ENCODE peak calls at places on chromosomes 1 and 21, in four cellular contexts. One of them, this sample, is unnamed.

GRCh38 chr1:23407036-23407630 is 17.4 kb downstream of the TCEA3 start:
- DNase-seq in HuH-7: no peak
- DNase-seq in activated naive CD4-positive, alpha-beta T cell treated with anti-CD3 and anti-CD28 coated beads for 36 hours: no peak
- DNase-seq in lung microvascular endothelial cell: no peak
- DNase-seq in this sample: no peak

GRCh38 chr21:43608664-43609063 is 50.6 kb downstream of the HSF2BP start:
- DNase-seq in HuH-7: no peak
- DNase-seq in activated naive CD4-positive, alpha-beta T cell treated with anti-CD3 and anti-CD28 coated beads for 36 hours: no peak
- DNase-seq in lung microvascular endothelial cell: no peak
- DNase-seq in this sample: no peak

GRCh38 chr1:229579101-229579651 is 20.7 kb upstream of the ABCB10 start:
- DNase-seq in HuH-7: no peak
- DNase-seq in activated naive CD4-positive, alpha-beta T cell treated with anti-CD3 and anti-CD28 coated beads for 36 hours: no peak
- DNase-seq in lung microvascular endothelial cell: peak; percentile 95
- DNase-seq in this sample: peak; percentile 10

GRCh38 chr1:154880651-154881050 is 10.6 kb upstream of the KCNN3 start:
- DNase-seq in HuH-7: no peak
- DNase-seq in activated naive CD4-positive, alpha-beta T cell treated with anti-CD3 and anti-CD28 coated beads for 36 hours: no peak
- DNase-seq in lung microvascular endothelial cell: no peak
- DNase-seq in this sample: no peak

GRCh38 chr1:176692431-176692830 is 229.5 kb downstream of the PAPPA2 start:
- DNase-seq in HuH-7: no peak
- DNase-seq in activated naive CD4-positive, alpha-beta T cell treated with anti-CD3 and anti-CD28 coated beads for 36 hours: no peak
- DNase-seq in lung microvascular endothelial cell: no peak
- DNase-seq in this sample: no peak

GRCh38 chr1:106700151-106700550 is 356.3 kb upstream of the PRMT6 start:
- DNase-seq in HuH-7: no peak
- DNase-seq in activated naive CD4-positive, alpha-beta T cell treated with anti-CD3 and anti-CD28 coated beads for 36 hours: no peak
- DNase-seq in lung microvascular endothelial cell: no peak
- DNase-seq in this sample: no peak

GRCh38 chr1:104671684-104672353 is 922.1 kb downstream of the AMY1C start:
- DNase-seq in HuH-7: peak; percentile 1
- DNase-seq in activated naive CD4-positive, alpha-beta T cell treated with anti-CD3 and anti-CD28 coated beads for 36 hours: no peak
- DNase-seq in lung microvascular endothelial cell: no peak
- DNase-seq in this sample: no peak

GRCh38 chr1:105172803-105173202 is 1423.1 kb downstream of the AMY1C start:
- DNase-seq in HuH-7: no peak
- DNase-seq in activated naive CD4-positive, alpha-beta T cell treated with anti-CD3 and anti-CD28 coated beads for 36 hours: no peak
- DNase-seq in lung microvascular endothelial cell: no peak
- DNase-seq in this sample: peak; percentile 89

GRCh38 chr1:37930246-37931142 is 16.4 kb downstream of the INPP5B start:
- DNase-seq in HuH-7: no peak
- DNase-seq in activated naive CD4-positive, alpha-beta T cell treated with anti-CD3 and anti-CD28 coated beads for 36 hours: peak; percentile 65
- DNase-seq in lung microvascular endothelial cell: no peak
- DNase-seq in this sample: no peak

GRCh38 chr1:166083887-166084286 is 82.9 kb downstream of the FAM78B start:
- DNase-seq in HuH-7: no peak
- DNase-seq in activated naive CD4-positive, alpha-beta T cell treated with anti-CD3 and anti-CD28 coated beads for 36 hours: peak; percentile 19
- DNase-seq in lung microvascular endothelial cell: no peak
- DNase-seq in this sample: no peak

GRCh38 chr1:79920970-79921669 is 914.6 kb upstream of the ADGRL4 start:
- DNase-seq in HuH-7: no peak
- DNase-seq in activated naive CD4-positive, alpha-beta T cell treated with anti-CD3 and anti-CD28 coated beads for 36 hours: no peak
- DNase-seq in lung microvascular endothelial cell: no peak
- DNase-seq in this sample: no peak

GRCh38 chr1:24468605-24469004 is 34.0 kb upstream of the RCAN3 start:
- DNase-seq in HuH-7: no peak
- DNase-seq in activated naive CD4-positive, alpha-beta T cell treated with anti-CD3 and anti-CD28 coated beads for 36 hours: no peak
- DNase-seq in lung microvascular endothelial cell: peak; percentile 8
- DNase-seq in this sample: peak; percentile 37

GRCh38 chr1:232459087-232459486 is 170.8 kb downstream of the SIPA1L2 start:
- DNase-seq in HuH-7: no peak
- DNase-seq in activated naive CD4-positive, alpha-beta T cell treated with anti-CD3 and anti-CD28 coated beads for 36 hours: no peak
- DNase-seq in lung microvascular endothelial cell: no peak
- DNase-seq in this sample: no peak

GRCh38 chr1:163178628-163179027 is 24.1 kb downstream of the RGS5 start:
- DNase-seq in HuH-7: no peak
- DNase-seq in activated naive CD4-positive, alpha-beta T cell treated with anti-CD3 and anti-CD28 coated beads for 36 hours: no peak
- DNase-seq in lung microvascular endothelial cell: peak; percentile 35
- DNase-seq in this sample: no peak

GRCh38 chr1:112618114-112618720 is 724 bp downstream of the ST7L start:
- DNase-seq in HuH-7: no peak
- DNase-seq in activated naive CD4-positive, alpha-beta T cell treated with anti-CD3 and anti-CD28 coated beads for 36 hours: peak; percentile 42
- DNase-seq in lung microvascular endothelial cell: peak; percentile 33
- DNase-seq in this sample: no peak

GRCh38 chr1:200938955-200939354 is 44.3 kb downstream of the INAVA start:
- DNase-seq in HuH-7: no peak
- DNase-seq in activated naive CD4-positive, alpha-beta T cell treated with anti-CD3 and anti-CD28 coated beads for 36 hours: peak; percentile 23
- DNase-seq in lung microvascular endothelial cell: no peak
- DNase-seq in this sample: no peak

GRCh38 chr1:16266411-16267118 is 29.6 kb upstream of the CPLANE2 start:
- DNase-seq in HuH-7: no peak
- DNase-seq in activated naive CD4-positive, alpha-beta T cell treated with anti-CD3 and anti-CD28 coated beads for 36 hours: no peak
- DNase-seq in lung microvascular endothelial cell: peak; percentile 83
- DNase-seq in this sample: no peak

GRCh38 chr1:25837253-25837875 is 17.6 kb downstream of the MTFR1L start:
- DNase-seq in HuH-7: no peak
- DNase-seq in activated naive CD4-positive, alpha-beta T cell treated with anti-CD3 and anti-CD28 coated beads for 36 hours: no peak
- DNase-seq in lung microvascular endothelial cell: peak; percentile 33
- DNase-seq in this sample: no peak

GRCh38 chr1:3625151-3625907 is 514 bp downstream of the TPRG1L start:
- DNase-seq in HuH-7: peak; percentile 78
- DNase-seq in activated naive CD4-positive, alpha-beta T cell treated with anti-CD3 and anti-CD28 coated beads for 36 hours: no peak
- DNase-seq in lung microvascular endothelial cell: peak; percentile 64
- DNase-seq in this sample: no peak

GRCh38 chr21:41500931-41501381 is 7.0 kb downstream of the TMPRSS2 start:
- DNase-seq in HuH-7: no peak
- DNase-seq in activated naive CD4-positive, alpha-beta T cell treated with anti-CD3 and anti-CD28 coated beads for 36 hours: no peak
- DNase-seq in lung microvascular endothelial cell: no peak
- DNase-seq in this sample: no peak

GRCh38 chr1:219020386-219020785 is 153.3 kb upstream of the LYPLAL1 start:
- DNase-seq in HuH-7: no peak
- DNase-seq in activated naive CD4-positive, alpha-beta T cell treated with anti-CD3 and anti-CD28 coated beads for 36 hours: no peak
- DNase-seq in lung microvascular endothelial cell: no peak
- DNase-seq in this sample: no peak

GRCh38 chr1:153754266-153754665 is 20.9 kb upstream of the SLC27A3 start:
- DNase-seq in HuH-7: no peak
- DNase-seq in activated naive CD4-positive, alpha-beta T cell treated with anti-CD3 and anti-CD28 coated beads for 36 hours: no peak
- DNase-seq in lung microvascular endothelial cell: no peak
- DNase-seq in this sample: no peak

GRCh38 chr1:158019177-158019868 is 25.9 kb downstream of the KIRREL1 start:
- DNase-seq in HuH-7: no peak
- DNase-seq in activated naive CD4-positive, alpha-beta T cell treated with anti-CD3 and anti-CD28 coated beads for 36 hours: no peak
- DNase-seq in lung microvascular endothelial cell: peak; percentile 76
- DNase-seq in this sample: no peak

GRCh38 chr1:108801101-108801500 is 54.6 kb downstream of the STXBP3 start:
- DNase-seq in HuH-7: no peak
- DNase-seq in activated naive CD4-positive, alpha-beta T cell treated with anti-CD3 and anti-CD28 coated beads for 36 hours: no peak
- DNase-seq in lung microvascular endothelial cell: peak; percentile 24
- DNase-seq in this sample: no peak

GRCh38 chr1:176800978-176801552 is 338.1 kb downstream of the PAPPA2 start:
- DNase-seq in HuH-7: no peak
- DNase-seq in activated naive CD4-positive, alpha-beta T cell treated with anti-CD3 and anti-CD28 coated beads for 36 hours: no peak
- DNase-seq in lung microvascular endothelial cell: no peak
- DNase-seq in this sample: no peak

GRCh38 chr1:89779541-89779940 is 41.3 kb upstream of the LRRC8D start:
- DNase-seq in HuH-7: no peak
- DNase-seq in activated naive CD4-positive, alpha-beta T cell treated with anti-CD3 and anti-CD28 coated beads for 36 hours: peak; percentile 23
- DNase-seq in lung microvascular endothelial cell: no peak
- DNase-seq in this sample: no peak

GRCh38 chr1:39694026-39694425 is 2.8 kb upstream of the HPCAL4 start:
- DNase-seq in HuH-7: no peak
- DNase-seq in activated naive CD4-positive, alpha-beta T cell treated with anti-CD3 and anti-CD28 coated beads for 36 hours: peak; percentile 39
- DNase-seq in lung microvascular endothelial cell: no peak
- DNase-seq in this sample: no peak

GRCh38 chr1:28258628-28259251 is 578 bp upstream of the SESN2 start:
- DNase-seq in HuH-7: no peak
- DNase-seq in activated naive CD4-positive, alpha-beta T cell treated with anti-CD3 and anti-CD28 coated beads for 36 hours: peak; percentile 62
- DNase-seq in lung microvascular endothelial cell: no peak
- DNase-seq in this sample: no peak

GRCh38 chr1:17516303-17517214 is 22.9 kb upstream of the ARHGEF10L start:
- DNase-seq in HuH-7: peak; percentile 79
- DNase-seq in activated naive CD4-positive, alpha-beta T cell treated with anti-CD3 and anti-CD28 coated beads for 36 hours: no peak
- DNase-seq in lung microvascular endothelial cell: no peak
- DNase-seq in this sample: no peak

GRCh38 chr1:108595510-108595909 is 35.6 kb downstream of the EEIG2 start:
- DNase-seq in HuH-7: no peak
- DNase-seq in activated naive CD4-positive, alpha-beta T cell treated with anti-CD3 and anti-CD28 coated beads for 36 hours: no peak
- DNase-seq in lung microvascular endothelial cell: no peak
- DNase-seq in this sample: no peak

GRCh38 chr21:37367301-37367757 is 756 bp downstream of the DYRK1A start:
- DNase-seq in HuH-7: no peak
- DNase-seq in activated naive CD4-positive, alpha-beta T cell treated with anti-CD3 and anti-CD28 coated beads for 36 hours: no peak
- DNase-seq in lung microvascular endothelial cell: no peak
- DNase-seq in this sample: no peak

GRCh38 chr1:25771246-25772114 is 28.5 kb upstream of the SELENON start:
- DNase-seq in HuH-7: peak; percentile 95
- DNase-seq in activated naive CD4-positive, alpha-beta T cell treated with anti-CD3 and anti-CD28 coated beads for 36 hours: peak; percentile 69
- DNase-seq in lung microvascular endothelial cell: peak; percentile 9
- DNase-seq in this sample: no peak

GRCh38 chr1:233166896-233167295 is 128.6 kb downstream of the PCNX2 start:
- DNase-seq in HuH-7: no peak
- DNase-seq in activated naive CD4-positive, alpha-beta T cell treated with anti-CD3 and anti-CD28 coated beads for 36 hours: no peak
- DNase-seq in lung microvascular endothelial cell: no peak
- DNase-seq in this sample: no peak

GRCh38 chr1:179809506-179810366 is 66.6 kb downstream of the FAM163A start:
- DNase-seq in HuH-7: peak; percentile 81
- DNase-seq in activated naive CD4-positive, alpha-beta T cell treated with anti-CD3 and anti-CD28 coated beads for 36 hours: peak; percentile 81
- DNase-seq in lung microvascular endothelial cell: peak; percentile 89
- DNase-seq in this sample: peak; percentile 30

GRCh38 chr1:210394281-210394798 is 65.6 kb downstream of the HHAT start:
- DNase-seq in HuH-7: no peak
- DNase-seq in activated naive CD4-positive, alpha-beta T cell treated with anti-CD3 and anti-CD28 coated beads for 36 hours: peak; percentile 23
- DNase-seq in lung microvascular endothelial cell: no peak
- DNase-seq in this sample: no peak

GRCh38 chr1:216961516-216961915 is 238.3 kb upstream of the ESRRG start:
- DNase-seq in HuH-7: no peak
- DNase-seq in activated naive CD4-positive, alpha-beta T cell treated with anti-CD3 and anti-CD28 coated beads for 36 hours: no peak
- DNase-seq in lung microvascular endothelial cell: no peak
- DNase-seq in this sample: no peak

GRCh38 chr1:223143760-223144248 is 756 bp upstream of the TLR5 start:
- DNase-seq in HuH-7: no peak
- DNase-seq in activated naive CD4-positive, alpha-beta T cell treated with anti-CD3 and anti-CD28 coated beads for 36 hours: peak; percentile 51
- DNase-seq in lung microvascular endothelial cell: no peak
- DNase-seq in this sample: no peak